ENCODE peak calls at places on chromosomes 11 and 22, in six cellular contexts. One of them, this sample, is unnamed.

GRCh38 chr11:113465786-113466185 is 9.4 kb downstream of the DRD2 start:
- DNase-seq in Panc1: no peak
- DNase-seq in lower lobe of right lung: no peak
- DNase-seq in DND-41: no peak
- DNase-seq in SJCRH30: no peak
- DNase-seq in mammary epithelial cell: peak
- DNase-seq in this sample: no peak

GRCh38 chr11:71252782-71253730 is 679 bp upstream of the SHANK2 start:
- DNase-seq in Panc1: no peak
- DNase-seq in lower lobe of right lung: peak
- DNase-seq in DND-41: no peak
- DNase-seq in SJCRH30: no peak
- DNase-seq in mammary epithelial cell: no peak
- DNase-seq in this sample: no peak

GRCh38 chr11:116513894-116514293 is 258.9 kb downstream of the BUD13 start:
- DNase-seq in Panc1: no peak
- DNase-seq in lower lobe of right lung: no peak
- DNase-seq in DND-41: peak
- DNase-seq in SJCRH30: peak
- DNase-seq in mammary epithelial cell: no peak
- DNase-seq in this sample: no peak

GRCh38 chr11:57054782-57055181 is 66.1 kb downstream of the OR5AK2 start:
- DNase-seq in Panc1: no peak
- DNase-seq in lower lobe of right lung: no peak
- DNase-seq in DND-41: no peak
- DNase-seq in SJCRH30: no peak
- DNase-seq in mammary epithelial cell: no peak
- DNase-seq in this sample: no peak

GRCh38 chr11:134616048-134616447 is 204.0 kb upstream of the B3GAT1 start:
- DNase-seq in Panc1: no peak
- DNase-seq in lower lobe of right lung: no peak
- DNase-seq in DND-41: no peak
- DNase-seq in SJCRH30: no peak
- DNase-seq in mammary epithelial cell: no peak
- DNase-seq in this sample: no peak

GRCh38 chr11:100827934-100828661 is 141.0 kb downstream of the ARHGAP42 start:
- DNase-seq in Panc1: no peak
- DNase-seq in lower lobe of right lung: no peak
- DNase-seq in DND-41: peak
- DNase-seq in SJCRH30: peak
- DNase-seq in mammary epithelial cell: peak
- DNase-seq in this sample: no peak

GRCh38 chr22:24107668-24108067 is 73.6 kb upstream of the SUSD2 start:
- DNase-seq in Panc1: no peak
- DNase-seq in lower lobe of right lung: peak
- DNase-seq in DND-41: no peak
- DNase-seq in SJCRH30: no peak
- DNase-seq in mammary epithelial cell: peak
- DNase-seq in this sample: no peak

GRCh38 chr11:126410649-126411048 is 55.2 kb downstream of the ST3GAL4 start:
- DNase-seq in Panc1: no peak
- DNase-seq in lower lobe of right lung: peak
- DNase-seq in DND-41: no peak
- DNase-seq in SJCRH30: no peak
- DNase-seq in mammary epithelial cell: no peak
- DNase-seq in this sample: no peak

GRCh38 chr11:33557201-33557600 is 143.4 kb downstream of the C11orf91 start:
- DNase-seq in Panc1: no peak
- DNase-seq in lower lobe of right lung: no peak
- DNase-seq in DND-41: no peak
- DNase-seq in SJCRH30: peak
- DNase-seq in mammary epithelial cell: peak
- DNase-seq in this sample: no peak

GRCh38 chr11:2691991-2692841 is 7.6 kb downstream of the KCNQ1OT1 start:
- DNase-seq in Panc1: no peak
- DNase-seq in lower lobe of right lung: no peak
- DNase-seq in DND-41: peak
- DNase-seq in SJCRH30: peak
- DNase-seq in mammary epithelial cell: no peak
- DNase-seq in this sample: no peak

GRCh38 chr11:45093761-45094455 is 52.5 kb upstream of the PRDM11 start:
- DNase-seq in Panc1: no peak
- DNase-seq in lower lobe of right lung: no peak
- DNase-seq in DND-41: no peak
- DNase-seq in SJCRH30: no peak
- DNase-seq in mammary epithelial cell: no peak
- DNase-seq in this sample: no peak

GRCh38 chr11:69240332-69241074 is 53.5 kb upstream of the MYEOV start:
- DNase-seq in Panc1: no peak
- DNase-seq in lower lobe of right lung: no peak
- DNase-seq in DND-41: no peak
- DNase-seq in SJCRH30: peak
- DNase-seq in mammary epithelial cell: peak
- DNase-seq in this sample: no peak

GRCh38 chr11:65637794-65638317 is at the start of gene SIPA1:
- DNase-seq in Panc1: peak
- DNase-seq in lower lobe of right lung: peak
- DNase-seq in DND-41: peak
- DNase-seq in SJCRH30: peak
- DNase-seq in mammary epithelial cell: peak
- DNase-seq in this sample: peak

GRCh38 chr11:35154960-35155359 is 16.0 kb downstream of the CD44 start:
- DNase-seq in Panc1: no peak
- DNase-seq in lower lobe of right lung: no peak
- DNase-seq in DND-41: no peak
- DNase-seq in SJCRH30: no peak
- DNase-seq in mammary epithelial cell: no peak
- DNase-seq in this sample: no peak

GRCh38 chr11:78993800-78994430 is 419.3 kb upstream of the NARS2 start:
- DNase-seq in Panc1: no peak
- DNase-seq in lower lobe of right lung: no peak
- DNase-seq in DND-41: no peak
- DNase-seq in SJCRH30: no peak
- DNase-seq in mammary epithelial cell: no peak
- DNase-seq in this sample: no peak

GRCh38 chr11:112812719-112813118 is 148.5 kb upstream of the NCAM1 start:
- DNase-seq in Panc1: no peak
- DNase-seq in lower lobe of right lung: no peak
- DNase-seq in DND-41: no peak
- DNase-seq in SJCRH30: no peak
- DNase-seq in mammary epithelial cell: no peak
- DNase-seq in this sample: no peak

GRCh38 chr22:43128928-43129424 is 14.2 kb downstream of the MCAT start:
- DNase-seq in Panc1: no peak
- DNase-seq in lower lobe of right lung: no peak
- DNase-seq in DND-41: peak
- DNase-seq in SJCRH30: peak
- DNase-seq in mammary epithelial cell: no peak
- DNase-seq in this sample: no peak

GRCh38 chr11:55701429-55701828 is 39.4 kb downstream of the OR4C6 start:
- DNase-seq in Panc1: no peak
- DNase-seq in lower lobe of right lung: no peak
- DNase-seq in DND-41: no peak
- DNase-seq in SJCRH30: no peak
- DNase-seq in mammary epithelial cell: no peak
- DNase-seq in this sample: no peak

GRCh38 chr11:85379066-85379465 is 248.1 kb downstream of the DLG2 start:
- DNase-seq in Panc1: no peak
- DNase-seq in lower lobe of right lung: no peak
- DNase-seq in DND-41: no peak
- DNase-seq in SJCRH30: peak
- DNase-seq in mammary epithelial cell: no peak
- DNase-seq in this sample: no peak

GRCh38 chr11:67292671-67293070 is 3.6 kb downstream of the ANKRD13D start:
- DNase-seq in Panc1: no peak
- DNase-seq in lower lobe of right lung: no peak
- DNase-seq in DND-41: no peak
- DNase-seq in SJCRH30: no peak
- DNase-seq in mammary epithelial cell: no peak
- DNase-seq in this sample: no peak
- H3K27ac ChIP-seq in Panc1: no peak
- H3K27ac ChIP-seq in lower lobe of right lung: peak
- H3K27ac ChIP-seq in DND-41: no peak
- H3K27ac ChIP-seq in SJCRH30: no peak
- H3K27ac ChIP-seq in mammary epithelial cell: peak
- H3K27ac ChIP-seq in this sample: peak

GRCh38 chr22:35821654-35822053 is 104.0 kb downstream of the APOL5 start:
- DNase-seq in Panc1: no peak
- DNase-seq in lower lobe of right lung: no peak
- DNase-seq in DND-41: no peak
- DNase-seq in SJCRH30: no peak
- DNase-seq in mammary epithelial cell: no peak
- DNase-seq in this sample: no peak

GRCh38 chr22:35824256-35824655 is 106.6 kb downstream of the APOL5 start:
- DNase-seq in Panc1: no peak
- DNase-seq in lower lobe of right lung: no peak
- DNase-seq in DND-41: no peak
- DNase-seq in SJCRH30: no peak
- DNase-seq in mammary epithelial cell: no peak
- DNase-seq in this sample: no peak

GRCh38 chr22:35819421-35819820 is 101.7 kb downstream of the APOL5 start:
- DNase-seq in Panc1: no peak
- DNase-seq in lower lobe of right lung: no peak
- DNase-seq in DND-41: no peak
- DNase-seq in SJCRH30: no peak
- DNase-seq in mammary epithelial cell: no peak
- DNase-seq in this sample: no peak

GRCh38 chr22:35818897-35819296 is 101.2 kb downstream of the APOL5 start:
- DNase-seq in Panc1: no peak
- DNase-seq in lower lobe of right lung: no peak
- DNase-seq in DND-41: no peak
- DNase-seq in SJCRH30: no peak
- DNase-seq in mammary epithelial cell: no peak
- DNase-seq in this sample: no peak
- H3K27ac ChIP-seq in Panc1: no peak
- H3K27ac ChIP-seq in lower lobe of right lung: no peak
- H3K27ac ChIP-seq in DND-41: no peak
- H3K27ac ChIP-seq in SJCRH30: no peak
- H3K27ac ChIP-seq in mammary epithelial cell: no peak
- H3K27ac ChIP-seq in this sample: no peak

GRCh38 chr22:37164535-37164887 is 14.8 kb upstream of the IL2RB start:
- DNase-seq in Panc1: no peak
- DNase-seq in lower lobe of right lung: no peak
- DNase-seq in DND-41: no peak
- DNase-seq in SJCRH30: no peak
- DNase-seq in mammary epithelial cell: no peak
- DNase-seq in this sample: no peak

GRCh38 chr22:37163618-37164534 is 14.2 kb upstream of the IL2RB start:
- DNase-seq in Panc1: no peak
- DNase-seq in lower lobe of right lung: peak
- DNase-seq in DND-41: no peak
- DNase-seq in SJCRH30: no peak
- DNase-seq in mammary epithelial cell: no peak
- DNase-seq in this sample: no peak

GRCh38 chr22:37163096-37163489 is 13.4 kb upstream of the IL2RB start:
- DNase-seq in Panc1: no peak
- DNase-seq in lower lobe of right lung: no peak
- DNase-seq in DND-41: no peak
- DNase-seq in SJCRH30: no peak
- DNase-seq in mammary epithelial cell: no peak
- DNase-seq in this sample: no peak

GRCh38 chr22:37161442-37161841 is 11.7 kb upstream of the IL2RB start:
- DNase-seq in Panc1: no peak
- DNase-seq in lower lobe of right lung: no peak
- DNase-seq in DND-41: peak
- DNase-seq in SJCRH30: no peak
- DNase-seq in mammary epithelial cell: no peak
- DNase-seq in this sample: no peak

DNA sequence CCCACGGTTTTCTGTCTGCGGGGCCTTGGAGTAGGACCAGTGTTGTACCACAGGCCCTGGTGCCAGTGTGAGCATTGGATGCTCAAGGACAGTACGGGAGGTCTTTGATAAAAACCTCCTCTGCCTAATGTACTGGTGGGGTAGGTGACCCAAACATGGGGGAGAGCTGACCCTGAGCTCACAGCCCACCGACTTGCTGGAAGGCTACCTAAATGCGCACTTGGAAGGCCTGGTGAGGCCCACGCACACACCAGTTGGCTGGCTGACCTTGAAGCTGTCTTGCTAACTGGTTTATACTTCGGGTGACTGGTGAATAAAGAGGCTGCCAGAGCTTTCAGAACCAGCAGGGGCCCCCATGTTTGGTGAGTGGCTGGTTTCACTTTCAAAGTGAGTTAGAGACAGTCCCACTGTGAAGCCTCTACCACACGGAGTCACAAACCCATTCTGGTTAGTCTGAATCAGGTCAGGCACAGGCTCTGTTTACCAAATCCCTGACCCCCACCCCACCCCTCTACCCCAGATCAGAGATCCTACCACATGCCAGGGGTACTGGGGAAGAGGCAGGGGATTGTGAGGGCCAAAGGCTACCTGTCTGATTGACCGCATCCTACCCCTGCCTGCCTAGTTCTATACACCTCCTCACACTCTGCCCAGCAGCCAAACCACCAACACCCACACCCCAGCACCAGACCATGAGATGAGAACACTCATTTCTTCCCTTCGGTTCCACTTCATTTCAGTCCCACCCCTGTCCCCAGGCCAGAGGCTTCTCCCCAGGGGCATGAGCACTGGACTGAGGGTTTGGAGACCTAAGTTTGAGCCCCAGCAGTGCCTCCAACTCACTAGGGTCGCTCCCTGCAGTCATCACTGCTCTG is 12.7 kb upstream of the IL2RB start:
- DNase-seq in Panc1: no peak
- DNase-seq in lower lobe of right lung: no peak
- DNase-seq in DND-41: peak
- DNase-seq in SJCRH30: no peak
- DNase-seq in mammary epithelial cell: no peak
- DNase-seq in this sample: peak
- H3K27ac ChIP-seq in Panc1: peak
- H3K27ac ChIP-seq in lower lobe of right lung: peak
- H3K27ac ChIP-seq in DND-41: no peak
- H3K27ac ChIP-seq in SJCRH30: no peak
- H3K27ac ChIP-seq in mammary epithelial cell: no peak
- H3K27ac ChIP-seq in this sample: peak

DNA sequence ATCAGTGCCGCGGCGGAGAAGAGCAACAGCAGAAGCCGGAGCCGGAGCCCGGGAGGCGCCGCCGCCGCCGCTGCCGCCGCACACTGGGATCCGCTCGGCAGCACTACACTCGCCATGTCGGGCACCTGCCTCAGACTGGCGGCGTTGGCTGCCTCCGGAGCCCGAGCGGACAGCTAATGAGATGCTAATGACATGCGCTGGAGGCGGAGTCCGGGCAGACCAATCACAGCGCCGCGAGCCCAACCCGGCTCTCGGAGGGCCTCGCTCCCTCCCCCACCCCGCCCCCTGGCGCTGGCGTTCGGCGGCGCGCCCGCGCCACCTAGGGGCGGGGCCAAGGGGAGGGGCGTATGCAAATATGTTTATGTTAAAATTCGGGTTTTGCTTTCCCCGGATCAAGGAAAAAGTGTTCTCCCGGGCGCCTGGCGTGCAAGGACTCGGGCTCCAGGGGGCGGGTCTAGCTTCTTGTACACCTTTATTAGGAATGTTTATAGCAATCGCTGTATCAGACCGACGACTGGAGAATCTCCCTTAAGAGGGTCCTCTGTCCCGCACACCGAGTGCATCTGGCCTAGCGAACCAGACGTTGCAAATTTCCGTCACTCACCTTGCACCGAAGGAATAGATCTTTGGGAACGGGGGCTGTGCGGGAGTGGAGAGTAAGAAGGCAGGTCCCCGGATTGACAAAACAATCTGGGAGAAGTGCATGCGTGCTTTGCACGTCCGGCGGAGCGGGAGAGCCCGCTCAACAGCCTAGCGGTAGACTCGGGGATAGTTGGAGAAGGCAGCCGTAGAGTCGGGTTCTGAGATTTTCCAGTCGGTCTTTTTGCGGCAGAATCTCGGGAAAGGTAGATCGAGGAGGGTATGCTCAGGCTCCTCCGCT is at the start of gene CADM1:
- DNase-seq in Panc1: peak
- DNase-seq in lower lobe of right lung: peak
- DNase-seq in DND-41: no peak
- DNase-seq in SJCRH30: peak
- DNase-seq in mammary epithelial cell: peak
- DNase-seq in this sample: peak
- H3K27ac ChIP-seq in Panc1: no peak
- H3K27ac ChIP-seq in lower lobe of right lung: peak
- H3K27ac ChIP-seq in DND-41: no peak
- H3K27ac ChIP-seq in SJCRH30: no peak
- H3K27ac ChIP-seq in mammary epithelial cell: peak
- H3K27ac ChIP-seq in this sample: no peak